ENCODE peak calls at places on chromosomes 7 and 10, in six cellular contexts. One of them, this sample, is unnamed. For H3K4me1, the result is how much of the 10 kb centered on the place peaks cover.

GRCh38 chr10:86972613-86973380 is 4.5 kb downstream of the ADIRF start:
- DNase-seq in left lung: peak
- DNase-seq in testis: no peak
- DNase-seq in A549: no peak
- DNase-seq in breast epithelium: no peak
- DNase-seq in kidney: peak
- DNase-seq in this sample: peak

GRCh38 chr10:93346712-93347111 is 135.4 kb downstream of the MYOF start:
- DNase-seq in kidney: no peak
- DNase-seq in A549: no peak
- DNase-seq in left lung: no peak
- DNase-seq in testis: no peak
- DNase-seq in breast epithelium: no peak
- DNase-seq in this sample: no peak

GRCh38 chr10:70441161-70441876 is at the start of gene NODAL:
- DNase-seq in A549: no peak
- DNase-seq in breast epithelium: no peak
- DNase-seq in left lung: no peak
- DNase-seq in kidney: peak
- DNase-seq in testis: no peak
- DNase-seq in this sample: no peak

GRCh38 chr7:14858866-14859265 is 43.7 kb downstream of the DGKB start:
- DNase-seq in testis: no peak
- DNase-seq in kidney: no peak
- DNase-seq in breast epithelium: no peak
- DNase-seq in A549: no peak
- DNase-seq in left lung: no peak
- DNase-seq in this sample: no peak

GRCh38 chr7:106794276-106795136 is 70.6 kb upstream of the PIK3CG start:
- DNase-seq in kidney: no peak
- DNase-seq in breast epithelium: no peak
- DNase-seq in A549: no peak
- DNase-seq in left lung: no peak
- DNase-seq in testis: no peak
- DNase-seq in this sample: no peak

GRCh38 chr10:98460837-98461499 is 14.2 kb upstream of the HPS1 start:
- DNase-seq in kidney: no peak
- DNase-seq in testis: peak
- DNase-seq in breast epithelium: no peak
- DNase-seq in left lung: no peak
- DNase-seq in A549: peak
- DNase-seq in this sample: peak

GRCh38 chr10:50470345-50470744 is 153.4 kb downstream of the SGMS1 start:
- DNase-seq in testis: no peak
- DNase-seq in kidney: no peak
- DNase-seq in breast epithelium: no peak
- DNase-seq in left lung: no peak
- DNase-seq in A549: no peak
- DNase-seq in this sample: no peak

GRCh38 chr10:103542764-103543616 is 49.5 kb downstream of the NEURL1 start:
- DNase-seq in testis: peak
- DNase-seq in breast epithelium: no peak
- DNase-seq in A549: peak
- DNase-seq in left lung: no peak
- DNase-seq in kidney: peak
- DNase-seq in this sample: peak

GRCh38 chr7:134420509-134421125 is 38.3 kb downstream of the AKR1B1 start:
- DNase-seq in breast epithelium: no peak
- DNase-seq in A549: peak
- DNase-seq in left lung: no peak
- DNase-seq in kidney: no peak
- DNase-seq in testis: peak
- DNase-seq in this sample: peak

GRCh38 chr7:135291809-135292253 is 58.2 kb downstream of the STRA8 start:
- DNase-seq in A549: peak
- DNase-seq in breast epithelium: no peak
- DNase-seq in kidney: no peak
- DNase-seq in left lung: no peak
- DNase-seq in testis: no peak
- DNase-seq in this sample: no peak

GRCh38 chr7:87001214-87001613 is 58.2 kb downstream of the ELAPOR2 start:
- DNase-seq in left lung: no peak
- DNase-seq in breast epithelium: no peak
- DNase-seq in kidney: no peak
- DNase-seq in A549: no peak
- DNase-seq in testis: no peak
- DNase-seq in this sample: no peak

GRCh38 chr7:45658716-45659495 is 84.7 kb downstream of the ADCY1 start:
- DNase-seq in kidney: no peak
- DNase-seq in left lung: no peak
- DNase-seq in A549: no peak
- DNase-seq in testis: no peak
- DNase-seq in breast epithelium: no peak
- DNase-seq in this sample: no peak

GRCh38 chr7:101365956-101366355 is 3.3 kb downstream of the COL26A1 start:
- DNase-seq in breast epithelium: no peak
- DNase-seq in testis: no peak
- DNase-seq in left lung: no peak
- DNase-seq in kidney: no peak
- DNase-seq in A549: no peak
- DNase-seq in this sample: peak

GRCh38 chr10:22491480-22491879 is 146.2 kb downstream of the SPAG6 start:
- DNase-seq in kidney: no peak
- DNase-seq in left lung: no peak
- DNase-seq in testis: no peak
- DNase-seq in breast epithelium: no peak
- DNase-seq in A549: no peak
- DNase-seq in this sample: no peak

GRCh38 chr7:3301831-3302618 is 973 bp downstream of the SDK1 start:
- DNase-seq in left lung: no peak
- DNase-seq in testis: peak
- DNase-seq in A549: peak
- DNase-seq in kidney: no peak
- DNase-seq in breast epithelium: no peak
- DNase-seq in this sample: peak

DNA sequence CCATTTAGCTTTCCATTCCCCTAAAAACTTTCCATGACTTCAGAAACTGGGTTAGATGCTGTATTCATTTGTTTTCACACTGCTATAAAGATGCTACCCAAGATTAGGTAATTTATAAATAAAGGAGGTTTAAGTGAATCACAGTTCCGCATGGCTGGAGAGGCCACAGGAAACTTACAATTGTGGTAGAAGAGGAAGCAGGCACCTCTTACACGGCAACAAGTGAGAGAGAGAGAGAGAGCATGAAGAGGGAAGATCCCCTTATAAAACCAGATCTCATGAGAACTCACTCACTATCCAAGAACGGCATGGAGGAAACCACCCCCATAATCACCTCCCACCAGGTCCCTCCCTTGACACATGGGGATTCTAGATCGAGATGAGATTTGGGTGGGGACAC is 336.8 kb downstream of the TFEC start:
- DNase-seq in testis: no peak
- DNase-seq in breast epithelium: no peak
- DNase-seq in left lung: no peak
- DNase-seq in A549: no peak
- DNase-seq in kidney: no peak
- DNase-seq in this sample: no peak
- H3K4me1 ChIP-seq in testis: under half
- H3K4me1 ChIP-seq in breast epithelium: under half
- H3K4me1 ChIP-seq in left lung: under half
- H3K4me1 ChIP-seq in A549: under half
- H3K4me1 ChIP-seq in kidney: under half
- H3K4me1 ChIP-seq in this sample: under half

GRCh38 chr7:43057151-43057550 is 55.3 kb upstream of the HECW1 start:
- DNase-seq in A549: no peak
- DNase-seq in testis: no peak
- DNase-seq in kidney: no peak
- DNase-seq in breast epithelium: no peak
- DNase-seq in left lung: no peak
- DNase-seq in this sample: no peak

GRCh38 chr7:43053968-43054367 is 58.5 kb upstream of the HECW1 start:
- DNase-seq in left lung: no peak
- DNase-seq in breast epithelium: no peak
- DNase-seq in testis: no peak
- DNase-seq in A549: no peak
- DNase-seq in kidney: no peak
- DNase-seq in this sample: no peak

DNA sequence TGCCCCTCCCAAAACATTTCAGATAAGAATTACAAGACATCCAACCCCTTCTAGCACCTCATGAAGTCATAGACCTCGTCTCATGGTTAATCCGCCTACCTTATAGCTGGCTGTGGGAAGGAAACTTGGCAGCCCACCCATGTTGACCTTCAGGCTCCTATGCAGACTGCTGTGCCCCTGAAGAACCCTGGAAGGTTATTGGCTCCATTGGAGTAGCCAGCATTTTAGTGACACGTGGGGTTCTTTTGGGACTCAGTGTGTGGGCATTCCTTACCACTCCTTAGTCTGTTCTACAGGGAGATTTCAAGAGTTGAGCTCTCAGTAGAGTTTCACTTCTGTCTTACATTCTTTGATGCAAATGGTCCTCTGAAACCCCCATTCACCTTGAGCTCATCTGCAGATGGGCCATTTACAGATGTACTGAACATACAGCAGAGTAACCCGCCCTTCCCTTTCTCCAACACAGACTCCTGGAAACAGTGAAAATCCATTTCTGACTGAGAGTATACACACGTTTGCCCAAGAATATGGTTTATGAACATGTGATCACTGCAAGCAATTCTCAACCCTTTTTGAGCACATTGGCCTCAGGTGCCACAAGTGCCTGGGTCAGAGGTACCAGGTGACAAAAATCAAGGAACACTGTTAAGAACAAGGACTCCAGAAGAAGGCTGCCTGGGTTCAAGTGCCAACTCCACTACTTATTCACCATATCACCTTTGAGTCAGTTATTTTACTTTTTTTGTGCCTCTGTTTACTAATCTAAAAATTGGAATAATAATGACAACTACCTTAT is 54.0 kb upstream of the HECW1 start:
- DNase-seq in left lung: no peak
- DNase-seq in kidney: no peak
- DNase-seq in A549: no peak
- DNase-seq in breast epithelium: no peak
- DNase-seq in testis: no peak
- DNase-seq in this sample: no peak
- H3K27ac ChIP-seq in left lung: no peak
- H3K27ac ChIP-seq in kidney: no peak
- H3K27ac ChIP-seq in A549: peak
- H3K27ac ChIP-seq in breast epithelium: no peak
- H3K27ac ChIP-seq in testis: no peak
- H3K27ac ChIP-seq in this sample: no peak

GRCh38 chr10:19488592-19489280 is 327.5 kb upstream of the PLXDC2 start:
- DNase-seq in kidney: peak
- DNase-seq in breast epithelium: no peak
- DNase-seq in testis: peak
- DNase-seq in A549: no peak
- DNase-seq in left lung: peak
- DNase-seq in this sample: peak
- TF ChIP-seq CTCF in kidney: no peak
- TF ChIP-seq CTCF in breast epithelium: no peak
- TF ChIP-seq CTCF in testis: peak
- TF ChIP-seq CTCF in A549: no peak
- TF ChIP-seq CTCF in left lung: no peak
- TF ChIP-seq CTCF in this sample: no peak

DNA sequence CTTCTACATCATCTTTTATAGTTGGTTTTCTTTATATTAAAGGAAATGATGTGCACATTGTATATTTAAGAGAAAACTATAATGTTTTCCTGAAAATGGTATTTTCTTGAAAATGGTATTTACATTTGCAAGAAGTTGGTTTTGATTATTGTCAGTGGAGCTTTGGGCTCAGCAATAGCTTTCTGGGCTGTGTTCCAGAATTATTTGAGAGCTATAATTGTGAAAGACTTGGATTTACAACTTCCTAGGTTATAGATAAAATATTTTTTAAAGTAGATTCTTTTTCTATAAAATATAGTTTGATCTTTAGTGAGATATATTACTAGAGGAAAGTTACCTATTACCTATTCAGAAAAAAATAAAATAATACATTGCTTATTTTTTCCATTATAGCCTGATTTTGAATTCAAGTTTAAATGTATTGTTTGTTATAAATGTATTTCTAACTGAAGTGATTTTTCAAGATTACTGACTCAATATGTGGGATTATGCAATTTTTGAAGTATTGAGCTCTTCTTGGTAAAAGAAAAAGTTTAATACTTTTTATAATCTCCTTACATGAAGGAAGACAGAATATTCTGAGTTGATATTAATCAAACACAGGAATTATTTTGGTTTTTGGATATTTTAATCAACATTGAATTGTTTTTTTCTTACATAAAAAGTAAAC is 20.2 kb downstream of the GNAI1 start:
- DNase-seq in breast epithelium: no peak
- DNase-seq in kidney: no peak
- DNase-seq in left lung: no peak
- DNase-seq in testis: no peak
- DNase-seq in A549: no peak
- DNase-seq in this sample: no peak
- H3K4me1 ChIP-seq in breast epithelium: under half
- H3K4me1 ChIP-seq in kidney: under half
- H3K4me1 ChIP-seq in left lung: under half
- H3K4me1 ChIP-seq in testis: under half
- H3K4me1 ChIP-seq in A549: half or more
- H3K4me1 ChIP-seq in this sample: under half

DNA sequence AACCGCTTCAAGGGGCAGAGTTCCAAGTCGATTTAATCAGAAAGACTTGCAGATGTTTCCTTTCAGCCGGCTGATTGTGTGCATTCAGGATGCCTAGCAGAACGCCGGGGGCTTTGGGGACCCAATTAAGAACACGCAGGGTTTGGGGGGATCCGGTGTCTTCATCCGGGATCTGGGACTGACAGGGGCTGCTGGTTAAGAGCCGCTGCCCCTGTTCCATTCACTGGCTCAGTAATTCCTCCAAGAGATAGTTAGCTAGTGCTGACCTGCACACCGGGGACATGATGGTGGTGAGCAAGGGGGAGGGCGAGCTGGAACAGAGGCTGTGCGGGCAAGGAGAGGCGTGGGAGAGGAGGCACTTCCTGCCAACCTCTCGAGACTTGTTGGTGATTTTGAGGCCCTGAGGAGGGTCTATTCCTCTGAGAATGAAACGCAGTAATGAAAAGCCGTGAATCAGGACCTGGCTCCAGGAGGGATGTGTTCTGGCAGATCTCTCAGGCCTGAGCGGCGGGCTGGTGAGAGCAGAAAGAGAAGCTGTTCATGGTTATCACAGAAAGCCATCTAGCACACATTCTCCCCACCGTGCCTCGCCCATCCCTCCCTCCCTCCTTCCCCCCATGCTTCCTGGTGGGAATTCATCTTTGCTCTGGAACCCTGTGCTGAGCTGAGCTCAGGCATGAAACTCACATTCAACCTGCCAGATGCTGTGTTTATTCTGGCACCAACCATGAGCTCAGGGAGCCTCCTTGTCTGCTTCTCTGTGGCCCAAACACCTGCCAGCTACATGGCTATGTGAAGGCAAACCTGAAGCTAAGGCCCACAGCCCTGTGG is 151.9 kb downstream of the CCDC3 start:
- DNase-seq in left lung: no peak
- DNase-seq in testis: no peak
- DNase-seq in kidney: no peak
- DNase-seq in breast epithelium: no peak
- DNase-seq in A549: no peak
- DNase-seq in this sample: no peak
- H3K27ac ChIP-seq in left lung: no peak
- H3K27ac ChIP-seq in testis: no peak
- H3K27ac ChIP-seq in kidney: no peak
- H3K27ac ChIP-seq in breast epithelium: peak
- H3K27ac ChIP-seq in A549: no peak
- H3K27ac ChIP-seq in this sample: no peak

This sample was measured in pancreas.